ENCODE peak calls at places on chromosomes 1 and 21, in four cellular contexts. One of them, this sample, is unnamed.

GRCh38 chr1:59595774-59596173 is 219.0 kb upstream of the HOOK1 start:
- DNase-seq in SK-N-SH: no peak
- DNase-seq in stomach: no peak
- DNase-seq in K562: no peak
- DNase-seq in this sample: no peak

GRCh38 chr1:156060937-156061636 is at the start of gene RAB25:
- DNase-seq in SK-N-SH: no peak
- DNase-seq in stomach: peak; percentile 88
- DNase-seq in K562: no peak
- DNase-seq in this sample: no peak

GRCh38 chr1:91764471-91765115 is 121.4 kb downstream of the TGFBR3 start:
- DNase-seq in SK-N-SH: no peak
- DNase-seq in stomach: no peak
- DNase-seq in K562: no peak
- DNase-seq in this sample: no peak

GRCh38 chr1:200437088-200437487 is 27.3 kb upstream of the ZNF281 start:
- DNase-seq in SK-N-SH: no peak
- DNase-seq in stomach: no peak
- DNase-seq in K562: no peak
- DNase-seq in this sample: no peak

GRCh38 chr1:116374340-116375164 is 1.5 kb downstream of the ATP1A1 start:
- DNase-seq in SK-N-SH: no peak
- DNase-seq in stomach: no peak
- DNase-seq in K562: no peak
- DNase-seq in this sample: no peak

GRCh38 chr1:113809651-113810602 is 2.3 kb downstream of the RSBN1 start:
- DNase-seq in SK-N-SH: no peak
- DNase-seq in stomach: no peak
- DNase-seq in K562: no peak
- DNase-seq in this sample: no peak

GRCh38 chr1:56645663-56646330 is 683 bp downstream of the PRKAA2 start:
- DNase-seq in SK-N-SH: peak; percentile 34
- DNase-seq in stomach: peak; percentile 29
- DNase-seq in K562: no peak
- DNase-seq in this sample: no peak

GRCh38 chr1:41530411-41530810 is 45.9 kb upstream of the EDN2 start:
- DNase-seq in SK-N-SH: no peak
- DNase-seq in stomach: no peak
- DNase-seq in K562: no peak
- DNase-seq in this sample: no peak

GRCh38 chr1:181151378-181152326 is 63.2 kb downstream of the IER5 start:
- DNase-seq in SK-N-SH: peak; percentile 39
- DNase-seq in stomach: no peak
- DNase-seq in K562: no peak
- DNase-seq in this sample: no peak

GRCh38 chr21:26055841-26056264 is 114.7 kb downstream of the APP start:
- DNase-seq in SK-N-SH: no peak
- DNase-seq in stomach: no peak
- DNase-seq in K562: no peak
- DNase-seq in this sample: no peak

GRCh38 chr1:184911103-184911502 is 63.2 kb downstream of the NIBAN1 start:
- DNase-seq in SK-N-SH: no peak
- DNase-seq in stomach: no peak
- DNase-seq in K562: no peak
- DNase-seq in this sample: no peak

GRCh38 chr1:102640312-102640711 is 468.0 kb downstream of the COL11A1 start:
- DNase-seq in SK-N-SH: no peak
- DNase-seq in stomach: no peak
- DNase-seq in K562: no peak
- DNase-seq in this sample: no peak

GRCh38 chr1:109239580-109240068 is 9.7 kb upstream of the CELSR2 start:
- DNase-seq in SK-N-SH: peak; percentile 55
- DNase-seq in stomach: no peak
- DNase-seq in K562: peak; percentile 72
- DNase-seq in this sample: no peak

GRCh38 chr21:42521384-42521783 is 7.7 kb downstream of the SLC37A1 start:
- DNase-seq in SK-N-SH: no peak
- DNase-seq in stomach: no peak
- DNase-seq in K562: no peak
- DNase-seq in this sample: no peak

GRCh38 chr21:42522271-42522670 is 8.6 kb downstream of the SLC37A1 start:
- DNase-seq in SK-N-SH: no peak
- DNase-seq in stomach: no peak
- DNase-seq in K562: no peak
- DNase-seq in this sample: no peak

GRCh38 chr21:42521805-42522204 is 8.2 kb downstream of the SLC37A1 start:
- DNase-seq in SK-N-SH: no peak
- DNase-seq in stomach: no peak
- DNase-seq in K562: no peak
- DNase-seq in this sample: no peak

GRCh38 chr21:42522771-42523170 is 9.1 kb downstream of the SLC37A1 start:
- DNase-seq in SK-N-SH: no peak
- DNase-seq in stomach: no peak
- DNase-seq in K562: no peak
- DNase-seq in this sample: no peak

DNA sequence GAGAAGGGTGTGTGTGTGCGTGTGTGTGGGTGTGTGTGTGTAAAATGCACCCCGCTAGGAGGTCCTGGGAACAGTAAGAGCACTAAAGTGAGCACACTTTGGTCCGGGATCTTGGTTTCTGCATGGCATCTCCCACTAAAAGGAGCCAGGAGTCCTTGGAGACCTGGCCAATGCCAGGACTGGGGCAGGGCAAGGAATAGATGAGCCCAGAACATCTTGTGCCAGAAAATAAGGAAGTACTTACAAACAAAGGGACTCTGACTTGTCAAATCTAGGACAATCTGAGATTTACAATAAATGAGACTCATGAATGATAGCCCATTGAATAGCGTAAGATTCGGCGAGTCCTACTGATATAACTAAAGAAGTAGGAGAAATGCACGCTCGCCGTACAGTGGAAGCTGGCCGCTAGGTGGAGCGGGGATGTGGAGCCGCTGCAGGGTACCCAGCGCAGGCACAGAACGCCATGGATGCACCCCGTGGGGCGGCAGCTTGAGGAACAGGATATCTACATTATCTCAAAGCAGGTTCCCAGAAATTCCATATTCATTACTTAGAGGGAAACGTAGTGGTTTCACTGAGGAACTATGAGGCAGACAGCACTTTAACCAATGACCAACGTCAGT is 7.1 kb downstream of the SLC37A1 start:
- DNase-seq in SK-N-SH: peak; percentile 62
- DNase-seq in stomach: no peak
- DNase-seq in K562: peak; percentile 64
- DNase-seq in this sample: no peak
- TF ChIP-seq CTCF in SK-N-SH: no peak
- TF ChIP-seq CTCF in stomach: peak; percentile 6
- TF ChIP-seq CTCF in K562: peak; percentile 69
- TF ChIP-seq CTCF in this sample: no peak

DNA sequence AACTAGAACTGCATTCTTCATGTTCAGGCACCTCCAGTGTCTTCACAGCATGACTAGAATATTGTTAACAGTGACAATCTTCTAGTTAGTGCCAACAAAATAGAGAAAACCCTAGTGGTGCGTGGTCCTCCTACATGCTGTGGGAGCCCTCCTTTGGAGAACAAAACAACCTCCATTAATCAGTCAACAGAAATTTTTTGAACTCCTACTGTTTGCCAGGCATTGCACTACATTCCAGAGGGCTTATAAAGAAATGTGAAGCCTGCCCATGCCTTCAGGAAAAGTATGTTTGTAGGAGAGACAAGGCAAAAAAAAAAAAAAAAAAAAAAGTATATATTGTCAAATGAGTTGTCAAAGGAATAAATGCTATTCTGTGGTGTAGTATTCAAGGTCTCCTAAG is 252.7 kb downstream of the LRRC40 start:
- DNase-seq in SK-N-SH: no peak
- DNase-seq in stomach: no peak
- DNase-seq in K562: no peak
- DNase-seq in this sample: no peak
- TF ChIP-seq POLR2AphosphoS5 in SK-N-SH: no peak
- TF ChIP-seq POLR2AphosphoS5 in stomach: no peak
- TF ChIP-seq POLR2AphosphoS5 in K562: no peak
- TF ChIP-seq POLR2AphosphoS5 in this sample: no peak

GRCh38 chr1:25034736-25035522 is 104.9 kb upstream of the RUNX3 start:
- DNase-seq in SK-N-SH: no peak
- DNase-seq in stomach: no peak
- DNase-seq in K562: no peak
- DNase-seq in this sample: no peak
- H3K4me1 ChIP-seq in SK-N-SH: no peaks in the 10 kb centered on the region
- H3K4me1 ChIP-seq in stomach: no peaks in the 10 kb centered on the region
- H3K4me1 ChIP-seq in K562: peaks cover 7% of the 10 kb centered on the region
- H3K4me1 ChIP-seq in this sample: peaks cover 12% of the 10 kb centered on the region

DNA sequence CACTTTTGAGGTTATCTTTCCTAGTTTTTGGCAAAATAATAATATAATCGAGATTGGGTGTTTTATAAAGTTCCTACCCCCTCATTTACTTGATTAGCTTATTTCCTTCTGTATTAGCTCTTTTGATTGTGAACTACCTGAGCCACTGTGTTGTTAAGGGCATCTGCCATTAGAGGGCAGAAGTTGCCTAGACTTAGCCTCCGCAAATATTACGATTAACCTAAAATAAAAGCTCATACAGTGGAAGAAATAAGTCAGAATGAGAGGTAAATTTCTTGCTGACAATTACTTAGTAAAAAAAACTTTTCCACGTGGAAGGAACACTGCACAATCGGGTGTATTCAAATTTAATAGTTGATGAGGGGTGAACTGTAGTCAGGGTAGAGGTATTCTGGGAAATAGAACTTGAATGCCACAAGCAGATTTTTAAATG is 2.3 kb downstream of the H3-3A start:
- DNase-seq in SK-N-SH: peak; percentile 39
- DNase-seq in stomach: peak; percentile 52
- DNase-seq in K562: no peak
- DNase-seq in this sample: peak; percentile 42
- TF ChIP-seq CTCF in SK-N-SH: peak; percentile 71
- TF ChIP-seq CTCF in stomach: peak; percentile 47
- TF ChIP-seq CTCF in K562: peak; percentile 88
- TF ChIP-seq CTCF in this sample: peak; percentile 59